ENCODE peak calls at places on chromosome 7, in nine cellular contexts. B is foreskin keratinocyte, C is A549, T is H1, L is psoas muscle, P is lower lobe of right lung, F is stomach, X is OCI-LY7, H is AG04450. S is an unnamed sample.

GRCh38 chr7:11910253-11910652 is 78.3 kb upstream of the THSD7A start:
- DNase-seq in L (no peak), X (no peak), C (no peak), B (no peak), T (no peak), H (no peak), P (no peak), F (no peak), S (no peak)

GRCh38 chr7:158302274-158303070 is 285.2 kb downstream of the PTPRN2 start:
- DNase-seq in H (no peak), B (no peak), L (no peak), X (no peak), C (no peak), T (peak; percentile 41), F (peak; percentile 13), P (no peak), S (no peak)

GRCh38 chr7:151452141-151452571 is 12.2 kb upstream of the CRYGN start:
- DNase-seq in F (peak; percentile 16), T (no peak), B (no peak), X (no peak), L (no peak), C (no peak), H (no peak), P (no peak), S (no peak)

GRCh38 chr7:143882020-143882610 is 19.9 kb downstream of the TCAF1 start:
- DNase-seq in L (peak; percentile 74), B (no peak), C (no peak), P (no peak), H (no peak), X (no peak), T (peak; percentile 66), F (no peak), S (peak; percentile 21)

GRCh38 chr7:87332321-87332720 is 13.1 kb upstream of the CROT start:
- DNase-seq in X (no peak), B (no peak), C (no peak), H (no peak), L (no peak), T (no peak), P (no peak), F (no peak), S (no peak)

GRCh38 chr7:51141451-51141971 is 175.1 kb downstream of the COBL start:
- DNase-seq in X (peak; percentile 7), C (peak; percentile 13), F (no peak), B (no peak), T (peak; percentile 52), L (no peak), P (no peak), H (peak; percentile 1), S (no peak)

GRCh38 chr7:128098629-128099028 is 67.4 kb upstream of the LRRC4 start:
- DNase-seq in H (no peak), L (no peak), X (no peak), C (no peak), B (no peak), F (no peak), P (no peak), T (no peak), S (no peak)

GRCh38 chr7:5284304-5285281 is 1.9 kb downstream of the SLC29A4 start:
- DNase-seq in F (peak; percentile 65), C (peak; percentile 83), L (no peak), P (peak; percentile 69), T (peak; percentile 82), B (no peak), H (no peak), X (peak; percentile 72), S (peak; percentile 78)

GRCh38 chr7:27966219-27966780 is 214.3 kb downstream of the JAZF1 start:
- DNase-seq in H (no peak), T (no peak), C (no peak), P (no peak), B (no peak), X (peak; percentile 22), L (no peak), F (no peak), S (no peak)

GRCh38 chr7:127897704-127898454 is 133.4 kb downstream of the LRRC4 start:
- DNase-seq in F (no peak), L (no peak), X (no peak), H (no peak), C (no peak), P (no peak), T (no peak), B (no peak), S (no peak)

GRCh38 chr7:17041324-17041723 is 159.5 kb upstream of the AGR3 start:
- DNase-seq in T (no peak), F (no peak), X (no peak), B (peak; percentile 68), H (peak; percentile 65), C (no peak), L (no peak), P (no peak), S (no peak)

GRCh38 chr7:55132890-55133551 is 114.2 kb downstream of the EGFR start:
- DNase-seq in B (peak; percentile 100), C (peak; percentile 88), P (no peak), H (peak; percentile 98), X (no peak), T (no peak), L (peak; percentile 54), F (peak; percentile 65), S (no peak)

GRCh38 chr7:100509213-100509612 is 25.5 kb downstream of the NYAP1 start:
- DNase-seq in H (peak; percentile 78), P (no peak), C (no peak), X (no peak), L (no peak), B (peak; percentile 95), T (no peak), F (no peak), S (no peak)

GRCh38 chr7:138064856-138065357 is 11.4 kb upstream of the AKR1D1 start:
- DNase-seq in L (no peak), T (peak; percentile 46), X (no peak), H (no peak), F (no peak), C (no peak), B (no peak), P (no peak), S (no peak)

GRCh38 chr7:77415822-77416620 is at the start of gene GSAP:
- DNase-seq in P (peak; percentile 86), T (peak; percentile 75), H (no peak), L (peak; percentile 62), C (peak; percentile 65), B (no peak), F (peak; percentile 83), X (no peak), S (peak; percentile 30)

GRCh38 chr7:410395-410910 is 109.2 kb downstream of the PDGFA start:
- DNase-seq in X (no peak), P (peak; percentile 41), B (no peak), C (no peak), T (no peak), H (no peak), F (no peak), L (no peak), S (no peak)

GRCh38 chr7:70630647-70631457 is 501.1 kb upstream of the GALNT17 start:
- DNase-seq in F (no peak), C (no peak), X (no peak), B (no peak), L (peak; percentile 39), T (no peak), H (no peak), P (no peak), S (no peak)

GRCh38 chr7:25976630-25977029 is 175.4 kb upstream of the NFE2L3 start:
- DNase-seq in B (no peak), F (no peak), P (no peak), X (no peak), L (no peak), H (no peak), T (no peak), C (no peak), S (no peak)

GRCh38 chr7:156275292-156275691 is 365.3 kb upstream of the RNF32 start:
- DNase-seq in T (no peak), L (no peak), P (no peak), B (no peak), X (no peak), F (no peak), H (no peak), C (no peak), S (no peak)

GRCh38 chr7:150998341-150998740 is 7.5 kb downstream of the NOS3 start:
- DNase-seq in P (no peak), C (no peak), L (no peak), H (no peak), F (no peak), T (no peak), X (no peak), B (no peak), S (no peak)

DNA sequence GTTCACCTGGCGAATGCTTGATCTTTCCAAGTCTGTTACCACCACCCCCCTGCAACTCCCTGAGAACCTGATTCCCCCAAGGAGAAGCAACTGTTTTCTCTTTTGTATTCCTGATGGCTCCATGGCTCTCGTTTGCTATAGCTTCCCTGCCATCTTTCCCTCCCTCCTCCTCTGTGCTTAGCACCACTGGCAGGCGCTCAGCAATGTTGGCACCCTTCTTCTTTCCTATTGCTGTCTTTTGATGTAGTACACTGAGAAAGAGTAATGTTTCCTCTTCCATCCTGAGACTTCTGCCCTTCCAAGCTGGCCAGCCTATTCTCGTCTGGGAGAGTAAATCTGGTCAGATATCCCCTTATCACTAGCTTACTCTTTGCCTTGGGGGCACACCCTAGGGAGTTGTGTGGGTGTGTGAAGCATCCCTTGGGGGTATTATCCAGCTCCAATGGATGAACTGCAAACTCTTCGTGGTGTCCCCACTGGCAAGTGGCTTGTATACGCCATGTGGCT is 74.0 kb downstream of the BMPER start:
- DNase-seq in C (no peak), B (no peak), F (no peak), X (no peak), L (no peak), P (no peak), H (no peak), T (no peak), S (no peak)
- H3K27ac ChIP-seq in C (peak overlapping the region; percentile 94), B (no peak overlapping the region), F (no peak overlapping the region), X (no peak overlapping the region), L (no peak overlapping the region), P (no peak overlapping the region), H (peak overlapping the region; percentile 80), T (no peak overlapping the region), S (no peak overlapping the region)

GRCh38 chr7:66119502-66119901 is 4.9 kb downstream of the CRCP start:
- DNase-seq in B (no peak), F (no peak), P (no peak), X (no peak), H (no peak), L (no peak), T (no peak), C (no peak), S (no peak)
- H3K27ac ChIP-seq in B (no peak overlapping the region), F (peak overlapping the region; percentile 3), P (no peak overlapping the region), X (no peak overlapping the region), H (no peak overlapping the region), L (no peak overlapping the region), T (no peak overlapping the region), C (no peak overlapping the region), S (peak overlapping the region; percentile 61)

DNA sequence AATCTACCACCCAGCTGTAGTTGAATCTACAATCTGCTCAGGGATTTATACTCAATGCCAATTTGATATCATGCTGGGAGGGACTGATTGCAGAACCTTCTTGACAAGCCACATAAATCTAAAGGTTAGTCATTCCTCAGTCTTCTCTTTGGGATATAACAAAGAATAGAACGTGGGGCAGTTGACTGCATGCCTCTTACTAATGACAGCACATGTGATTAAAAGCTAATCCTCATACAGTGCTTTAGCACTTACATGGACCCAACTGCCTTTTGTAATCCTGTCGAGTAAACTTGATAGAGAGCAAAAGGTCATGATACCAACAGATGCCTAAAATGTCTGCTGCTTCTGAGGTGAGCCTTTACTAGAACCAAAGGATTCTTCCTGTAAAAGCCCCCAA is 12.3 kb downstream of the KLHL7 start:
- DNase-seq in H (no peak), X (no peak), T (no peak), B (no peak), P (no peak), F (no peak), L (no peak), C (no peak), S (no peak)
- H3K27ac ChIP-seq in H (no peak overlapping the region), X (no peak overlapping the region), T (peak overlapping the region; percentile 57), B (no peak overlapping the region), P (no peak overlapping the region), F (no peak overlapping the region), L (no peak overlapping the region), C (no peak overlapping the region), S (no peak overlapping the region)

GRCh38 chr7:42226354-42226941 is 10.6 kb downstream of the GLI3 start:
- DNase-seq in X (no peak), L (no peak), C (no peak), B (no peak), F (no peak), T (no peak), P (no peak), H (no peak), S (no peak)
- H3K27ac ChIP-seq in X (no peak overlapping the region), L (no peak overlapping the region), C (no peak overlapping the region), B (no peak overlapping the region), F (no peak overlapping the region), T (no peak overlapping the region), P (no peak overlapping the region), H (no peak overlapping the region), S (no peak overlapping the region)

S was measured in substantia nigra.